ENCODE peak calls at places on chromosome 7, in ten cellular contexts. D is neural crest cell, P is upper lobe of right lung, I is fibroblast of mammary gland, T is RWPE1, U is endodermal cell, E is uterus, Q is progenitor cell of endocrine pancreas, H is fibroblast of the aortic adventitia, J is fibroblast of pulmonary artery. N is an unnamed sample.

GRCh38 chr7:5222861-5223411 is 32.9 kb downstream of the WIPI2 start:
- DNase-seq in D (no peak), P (peak; percentile 84), I (no peak), T (no peak), U (no peak), E (no peak), Q (peak; percentile 37), H (no peak), J (no peak), N (no peak)

GRCh38 chr7:157337316-157338149 is 729 bp downstream of the DNAJB6 start:
- DNase-seq in D (peak; percentile 45), P (peak; percentile 89), I (peak; percentile 52), T (peak; percentile 57), U (peak; percentile 74), E (peak; percentile 35), Q (peak; percentile 59), H (peak; percentile 58), J (peak; percentile 61), N (peak; percentile 79)

GRCh38 chr7:121624922-121625321 is 228.8 kb upstream of the FAM3C start:
- DNase-seq in D (no peak), P (no peak), I (peak; percentile 69), T (no peak), U (no peak), E (no peak), Q (no peak), H (peak; percentile 57), J (peak; percentile 59), N (no peak)

GRCh38 chr7:155296006-155296787 is 1.5 kb upstream of the INSIG1 start:
- DNase-seq in D (no peak), P (no peak), I (no peak), T (no peak), U (peak; percentile 53), E (no peak), Q (no peak), H (peak; percentile 24), J (no peak), N (no peak)

GRCh38 chr7:132817844-132818427 is 241.7 kb upstream of the PLXNA4 start:
- DNase-seq in D (no peak), P (no peak), I (peak; percentile 34), T (no peak), U (no peak), E (no peak), Q (no peak), H (peak; percentile 24), J (no peak), N (no peak)

GRCh38 chr7:93558705-93559614 is 15.6 kb downstream of the CALCR start:
- DNase-seq in D (no peak), P (no peak), I (no peak), T (peak; percentile 65), U (peak; percentile 74), E (no peak), Q (no peak), H (no peak), J (no peak), N (no peak)

GRCh38 chr7:134671670-134672069 is 25.0 kb downstream of the BPGM start:
- DNase-seq in D (no peak), P (no peak), I (no peak), T (no peak), U (no peak), E (no peak), Q (no peak), H (no peak), J (no peak), N (no peak)

GRCh38 chr7:50349963-50350944 is 45.7 kb downstream of the IKZF1 start:
- DNase-seq in D (no peak), P (no peak), I (no peak), T (no peak), U (peak; percentile 13), E (no peak), Q (no peak), H (no peak), J (no peak), N (peak; percentile 94)

DNA sequence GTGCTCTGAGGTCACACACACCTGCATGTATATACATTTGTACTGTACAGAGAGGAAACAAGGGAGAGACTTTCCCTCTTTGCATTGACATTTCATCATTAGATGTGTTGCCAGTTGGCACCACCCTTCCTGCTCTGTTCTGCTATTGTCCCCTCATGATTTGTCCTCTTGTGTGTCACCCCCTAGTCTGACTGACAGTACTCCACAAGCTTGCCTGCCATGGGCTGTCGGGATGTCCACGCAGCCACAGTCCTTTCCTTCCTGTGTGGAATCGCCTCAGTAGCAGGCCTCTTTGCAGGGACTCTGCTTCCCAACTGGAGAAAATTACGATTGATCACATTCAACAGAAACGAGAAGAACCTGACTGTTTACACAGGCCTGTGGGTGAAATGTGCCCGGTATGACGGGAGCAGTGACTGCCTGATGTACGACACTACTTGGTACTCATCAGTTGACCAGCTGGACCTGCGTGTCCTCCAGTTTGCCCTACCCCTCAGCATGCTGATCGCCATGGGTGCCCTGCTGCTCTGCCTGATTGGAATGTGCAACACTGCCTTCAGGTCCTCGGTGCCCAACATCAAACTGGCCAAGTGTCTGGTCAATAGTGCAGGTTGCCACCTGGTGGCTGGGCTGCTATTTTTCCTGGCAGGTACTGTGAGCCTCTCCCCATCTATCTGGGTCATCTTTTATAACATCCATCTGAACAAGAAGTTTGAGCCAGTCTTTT is 9.4 kb downstream of the CLDN12 start:
- DNase-seq in D (no peak), P (peak; percentile 61), I (peak; percentile 27), T (peak; percentile 8), U (peak; percentile 85), E (no peak), Q (no peak), H (no peak), J (no peak), N (peak; percentile 53)
- TF ChIP-seq CTCF in D (peak; percentile 40), P (peak; percentile 23), I (peak; percentile 16), T (no peak), U (peak; percentile 74), E (no peak), Q (peak; percentile 34), H (peak; percentile 16), J (peak; percentile 35), N (peak; percentile 35)

GRCh38 chr7:72249106-72249505 is 163.0 kb downstream of the CALN1 start:
- DNase-seq in D (no peak), P (no peak), I (no peak), T (no peak), U (no peak), E (no peak), Q (no peak), H (no peak), J (no peak), N (no peak)

GRCh38 chr7:72243329-72243728 is 168.8 kb downstream of the CALN1 start:
- DNase-seq in D (no peak), P (no peak), I (no peak), T (no peak), U (no peak), E (no peak), Q (no peak), H (no peak), J (no peak), N (no peak)

DNA sequence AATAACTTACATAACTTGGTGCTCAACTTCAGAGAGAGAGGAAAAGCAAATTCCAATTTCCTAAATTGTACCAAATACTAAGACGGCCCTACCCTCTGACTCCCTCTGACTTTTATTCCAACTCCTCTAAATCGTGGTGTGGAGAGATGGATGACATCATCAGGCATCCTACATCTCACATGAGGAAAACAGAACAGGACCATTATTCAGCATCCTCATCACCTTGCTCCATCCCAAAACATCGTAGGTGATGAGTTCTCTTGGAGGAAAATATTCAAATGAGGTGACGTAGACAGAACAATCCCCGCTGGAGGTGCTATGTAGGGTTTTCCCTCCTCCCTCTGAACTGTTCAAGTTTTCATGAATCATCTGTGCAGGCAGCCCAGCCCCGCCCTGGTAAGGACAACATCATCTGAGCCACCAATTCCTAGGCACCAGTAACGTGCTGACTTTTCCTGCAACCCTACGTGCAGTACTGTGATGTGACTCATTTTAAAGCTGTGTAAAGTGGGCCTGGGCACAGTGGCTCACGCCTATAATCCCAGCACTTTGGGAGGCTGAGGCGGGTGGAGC is 167.2 kb downstream of the CALN1 start:
- DNase-seq in D (no peak), P (no peak), I (no peak), T (no peak), U (no peak), E (no peak), Q (no peak), H (no peak), J (no peak), N (no peak)
- TF ChIP-seq CTCF in D (no peak), P (no peak), I (no peak), T (no peak), U (no peak), E (no peak), Q (no peak), H (no peak), J (no peak), N (no peak)

GRCh38 chr7:100888529-100888987 is 957 bp downstream of the UFSP1 start:
- DNase-seq in D (no peak), P (no peak), I (no peak), T (no peak), U (no peak), E (no peak), Q (no peak), H (no peak), J (no peak), N (no peak)

GRCh38 chr7:100888988-100889760 is at the start of gene UFSP1:
- DNase-seq in D (no peak), P (no peak), I (no peak), T (no peak), U (no peak), E (no peak), Q (peak; percentile 56), H (no peak), J (no peak), N (no peak)

GRCh38 chr7:100890640-100891521 is 1.4 kb upstream of the UFSP1 start:
- DNase-seq in D (no peak), P (no peak), I (no peak), T (no peak), U (peak; percentile 79), E (no peak), Q (no peak), H (no peak), J (no peak), N (no peak)

GRCh38 chr7:100891555-100891954 is 2.0 kb upstream of the UFSP1 start:
- DNase-seq in D (no peak), P (no peak), I (peak; percentile 44), T (no peak), U (no peak), E (no peak), Q (no peak), H (peak; percentile 22), J (no peak), N (no peak)

DNA sequence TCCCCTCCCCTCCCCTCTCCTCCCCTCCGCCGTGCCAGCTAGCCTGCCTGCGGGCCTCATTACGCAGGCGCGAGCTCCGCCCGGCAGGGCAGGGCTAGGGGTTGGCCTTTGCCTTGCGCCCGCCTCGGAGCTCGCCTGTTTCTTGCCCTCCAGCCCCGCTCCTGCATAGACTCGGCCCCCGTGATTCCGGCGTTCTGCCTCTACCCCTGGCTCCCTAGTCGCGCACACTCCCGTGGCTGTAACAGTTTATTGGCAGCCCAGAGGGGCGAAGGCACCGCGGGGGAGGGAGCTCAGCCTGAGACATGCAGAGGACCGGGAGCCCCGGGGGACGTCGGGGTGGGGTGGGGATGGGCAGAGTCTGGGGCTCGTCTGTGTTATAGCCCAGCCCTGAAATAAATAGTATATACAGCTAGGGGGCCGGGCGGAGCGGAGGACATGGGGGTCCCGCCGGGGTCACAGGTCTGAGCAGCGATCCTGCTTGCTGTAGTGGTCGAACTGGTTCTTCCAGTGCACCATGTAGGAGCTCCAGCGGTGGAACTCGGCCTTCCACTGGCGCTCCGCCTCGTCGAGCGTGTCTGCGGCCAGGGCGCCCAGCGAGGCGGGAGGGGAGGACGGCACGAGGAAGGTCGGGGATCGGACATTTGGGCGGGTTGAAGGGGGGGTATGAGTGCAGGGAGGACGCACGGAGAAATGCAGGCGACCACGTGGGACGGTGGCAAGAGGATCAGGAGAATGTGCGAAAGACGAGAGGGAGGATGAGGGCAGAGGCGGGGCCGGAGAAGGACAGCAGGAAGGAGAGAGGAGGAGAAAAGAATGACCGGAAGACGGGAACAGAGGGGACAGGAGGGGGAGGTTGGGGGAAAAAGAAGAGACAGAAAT is 485 bp upstream of the UFSP1 start:
- DNase-seq in D (peak; percentile 80), P (peak; percentile 97), I (peak; percentile 89), T (peak; percentile 97), U (peak; percentile 97), E (peak; percentile 91), Q (peak; percentile 85), H (peak; percentile 90), J (peak; percentile 95), N (peak; percentile 92)
- TF ChIP-seq CTCF in D (peak; percentile 31), P (no peak), I (no peak), T (no peak), U (peak; percentile 31), E (peak; percentile 10), Q (peak; percentile 17), H (no peak), J (no peak), N (no peak)

GRCh38 chr7:12228024-12228423 is 16.9 kb downstream of the TMEM106B start:
- DNase-seq in D (no peak), P (no peak), I (no peak), T (no peak), U (no peak), E (no peak), Q (no peak), H (no peak), J (no peak), N (no peak)

GRCh38 chr7:12217311-12217710 is 6.2 kb downstream of the TMEM106B start:
- DNase-seq in D (no peak), P (no peak), I (no peak), T (no peak), U (no peak), E (no peak), Q (no peak), H (no peak), J (no peak), N (no peak)

GRCh38 chr7:12221414-12221813 is 10.3 kb downstream of the TMEM106B start:
- DNase-seq in D (no peak), P (no peak), I (no peak), T (no peak), U (no peak), E (no peak), Q (no peak), H (peak; percentile 4), J (peak; percentile 18), N (no peak)

GRCh38 chr7:12220321-12221046 is 9.4 kb downstream of the TMEM106B start:
- DNase-seq in D (no peak), P (no peak), I (no peak), T (no peak), U (no peak), E (no peak), Q (no peak), H (peak; percentile 17), J (no peak), N (no peak)

GRCh38 chr7:12222889-12223579 is 11.9 kb downstream of the TMEM106B start:
- DNase-seq in D (no peak), P (no peak), I (no peak), T (no peak), U (no peak), E (no peak), Q (no peak), H (no peak), J (no peak), N (no peak)
- TF ChIP-seq CTCF in D (no peak), P (no peak), I (no peak), T (no peak), U (no peak), E (no peak), Q (no peak), H (no peak), J (no peak), N (no peak)